ENCODE peak calls at places on chromosomes 13 and 19, in nine cellular contexts. One of them, this sample, is unnamed.

GRCh38 chr13:78660130-78660857 is 1.3 kb upstream of the OBI1 start:
- DNase-seq in fibroblast of gingiva: no peak
- DNase-seq in tibial artery: peak
- DNase-seq in left ventricle myocardium superior: peak
- DNase-seq in stimulated activated CD4-positive, alpha-beta T cell treated with anti-CD3 and anti-CD28 coated beads, TNF-alpha, amount 100 ng/mL, for 24 hours: no peak
- DNase-seq in tibial nerve: no peak
- DNase-seq in GM10248: peak
- DNase-seq in fibroblast of lung: peak
- DNase-seq in putamen: peak
- DNase-seq in this sample: no peak

GRCh38 chr19:17938092-17938845 is 5.5 kb downstream of the CCDC124 start:
- DNase-seq in GM10248: peak
- DNase-seq in tibial nerve: peak
- DNase-seq in fibroblast of gingiva: peak
- DNase-seq in stimulated activated CD4-positive, alpha-beta T cell treated with anti-CD3 and anti-CD28 coated beads, TNF-alpha, amount 100 ng/mL, for 24 hours: peak
- DNase-seq in left ventricle myocardium superior: peak
- DNase-seq in fibroblast of lung: peak
- DNase-seq in tibial artery: peak
- DNase-seq in putamen: peak
- DNase-seq in this sample: peak

GRCh38 chr13:43698743-43699142 is 88.0 kb downstream of the ENOX1 start:
- DNase-seq in GM10248: no peak
- DNase-seq in tibial artery: no peak
- DNase-seq in tibial nerve: no peak
- DNase-seq in fibroblast of lung: peak
- DNase-seq in stimulated activated CD4-positive, alpha-beta T cell treated with anti-CD3 and anti-CD28 coated beads, TNF-alpha, amount 100 ng/mL, for 24 hours: no peak
- DNase-seq in putamen: peak
- DNase-seq in fibroblast of gingiva: peak
- DNase-seq in left ventricle myocardium superior: no peak
- DNase-seq in this sample: no peak

GRCh38 chr19:38412491-38412890 is 9.6 kb downstream of the FAM98C start:
- DNase-seq in GM10248: no peak
- DNase-seq in putamen: no peak
- DNase-seq in fibroblast of lung: no peak
- DNase-seq in stimulated activated CD4-positive, alpha-beta T cell treated with anti-CD3 and anti-CD28 coated beads, TNF-alpha, amount 100 ng/mL, for 24 hours: no peak
- DNase-seq in tibial nerve: no peak
- DNase-seq in fibroblast of gingiva: no peak
- DNase-seq in left ventricle myocardium superior: no peak
- DNase-seq in tibial artery: no peak
- DNase-seq in this sample: no peak

GRCh38 chr13:102250448-102250847 is 151.4 kb downstream of the FGF14 start:
- DNase-seq in fibroblast of lung: no peak
- DNase-seq in stimulated activated CD4-positive, alpha-beta T cell treated with anti-CD3 and anti-CD28 coated beads, TNF-alpha, amount 100 ng/mL, for 24 hours: no peak
- DNase-seq in tibial nerve: no peak
- DNase-seq in fibroblast of gingiva: no peak
- DNase-seq in putamen: no peak
- DNase-seq in tibial artery: no peak
- DNase-seq in left ventricle myocardium superior: no peak
- DNase-seq in GM10248: no peak
- DNase-seq in this sample: no peak

GRCh38 chr13:21730186-21730880 is 59.5 kb downstream of the FGF9 start:
- DNase-seq in fibroblast of lung: no peak
- DNase-seq in fibroblast of gingiva: no peak
- DNase-seq in tibial artery: no peak
- DNase-seq in putamen: no peak
- DNase-seq in stimulated activated CD4-positive, alpha-beta T cell treated with anti-CD3 and anti-CD28 coated beads, TNF-alpha, amount 100 ng/mL, for 24 hours: no peak
- DNase-seq in left ventricle myocardium superior: no peak
- DNase-seq in GM10248: no peak
- DNase-seq in tibial nerve: no peak
- DNase-seq in this sample: no peak

GRCh38 chr13:49569993-49570689 is 15.2 kb downstream of the RCBTB1 start:
- DNase-seq in GM10248: peak
- DNase-seq in tibial nerve: no peak
- DNase-seq in fibroblast of lung: peak
- DNase-seq in stimulated activated CD4-positive, alpha-beta T cell treated with anti-CD3 and anti-CD28 coated beads, TNF-alpha, amount 100 ng/mL, for 24 hours: no peak
- DNase-seq in putamen: no peak
- DNase-seq in fibroblast of gingiva: no peak
- DNase-seq in left ventricle myocardium superior: no peak
- DNase-seq in tibial artery: no peak
- DNase-seq in this sample: no peak

GRCh38 chr13:32824671-32825070 is 191.6 kb upstream of the KL start:
- DNase-seq in fibroblast of lung: peak
- DNase-seq in GM10248: no peak
- DNase-seq in tibial artery: no peak
- DNase-seq in tibial nerve: no peak
- DNase-seq in fibroblast of gingiva: peak
- DNase-seq in stimulated activated CD4-positive, alpha-beta T cell treated with anti-CD3 and anti-CD28 coated beads, TNF-alpha, amount 100 ng/mL, for 24 hours: no peak
- DNase-seq in putamen: no peak
- DNase-seq in left ventricle myocardium superior: no peak
- DNase-seq in this sample: no peak

GRCh38 chr19:18264428-18264827 is 9.8 kb downstream of the IQCN start:
- DNase-seq in putamen: no peak
- DNase-seq in stimulated activated CD4-positive, alpha-beta T cell treated with anti-CD3 and anti-CD28 coated beads, TNF-alpha, amount 100 ng/mL, for 24 hours: no peak
- DNase-seq in fibroblast of lung: no peak
- DNase-seq in left ventricle myocardium superior: no peak
- DNase-seq in tibial nerve: no peak
- DNase-seq in GM10248: no peak
- DNase-seq in fibroblast of gingiva: no peak
- DNase-seq in tibial artery: no peak
- DNase-seq in this sample: no peak

GRCh38 chr19:43354305-43354627 is 780 bp downstream of the CD177 start:
- DNase-seq in fibroblast of lung: no peak
- DNase-seq in GM10248: no peak
- DNase-seq in left ventricle myocardium superior: no peak
- DNase-seq in fibroblast of gingiva: no peak
- DNase-seq in putamen: no peak
- DNase-seq in tibial artery: no peak
- DNase-seq in tibial nerve: no peak
- DNase-seq in stimulated activated CD4-positive, alpha-beta T cell treated with anti-CD3 and anti-CD28 coated beads, TNF-alpha, amount 100 ng/mL, for 24 hours: no peak
- DNase-seq in this sample: peak

GRCh38 chr13:43544011-43544410 is 242.8 kb downstream of the ENOX1 start:
- DNase-seq in fibroblast of gingiva: no peak
- DNase-seq in fibroblast of lung: peak
- DNase-seq in left ventricle myocardium superior: no peak
- DNase-seq in tibial nerve: no peak
- DNase-seq in putamen: no peak
- DNase-seq in GM10248: no peak
- DNase-seq in stimulated activated CD4-positive, alpha-beta T cell treated with anti-CD3 and anti-CD28 coated beads, TNF-alpha, amount 100 ng/mL, for 24 hours: no peak
- DNase-seq in tibial artery: no peak
- DNase-seq in this sample: no peak

GRCh38 chr19:29093553-29093908 is 119.4 kb downstream of the UQCRFS1 start:
- DNase-seq in tibial artery: no peak
- DNase-seq in fibroblast of gingiva: no peak
- DNase-seq in GM10248: no peak
- DNase-seq in left ventricle myocardium superior: no peak
- DNase-seq in putamen: no peak
- DNase-seq in stimulated activated CD4-positive, alpha-beta T cell treated with anti-CD3 and anti-CD28 coated beads, TNF-alpha, amount 100 ng/mL, for 24 hours: no peak
- DNase-seq in tibial nerve: no peak
- DNase-seq in fibroblast of lung: no peak
- DNase-seq in this sample: no peak

GRCh38 chr13:68697551-68697950 is 1410.1 kb upstream of the ATXN8OS start:
- DNase-seq in tibial nerve: no peak
- DNase-seq in GM10248: no peak
- DNase-seq in fibroblast of lung: peak
- DNase-seq in left ventricle myocardium superior: no peak
- DNase-seq in fibroblast of gingiva: no peak
- DNase-seq in tibial artery: no peak
- DNase-seq in stimulated activated CD4-positive, alpha-beta T cell treated with anti-CD3 and anti-CD28 coated beads, TNF-alpha, amount 100 ng/mL, for 24 hours: no peak
- DNase-seq in putamen: no peak
- DNase-seq in this sample: peak

GRCh38 chr19:42352216-42352892 is 26.9 kb downstream of the MEGF8 start:
- DNase-seq in GM10248: peak
- DNase-seq in left ventricle myocardium superior: no peak
- DNase-seq in stimulated activated CD4-positive, alpha-beta T cell treated with anti-CD3 and anti-CD28 coated beads, TNF-alpha, amount 100 ng/mL, for 24 hours: no peak
- DNase-seq in tibial artery: no peak
- DNase-seq in fibroblast of lung: peak
- DNase-seq in tibial nerve: no peak
- DNase-seq in putamen: peak
- DNase-seq in fibroblast of gingiva: no peak
- DNase-seq in this sample: peak

GRCh38 chr19:34732548-34733255 is 1.3 kb upstream of the ZNF181 start:
- DNase-seq in left ventricle myocardium superior: peak
- DNase-seq in fibroblast of gingiva: no peak
- DNase-seq in stimulated activated CD4-positive, alpha-beta T cell treated with anti-CD3 and anti-CD28 coated beads, TNF-alpha, amount 100 ng/mL, for 24 hours: no peak
- DNase-seq in GM10248: peak
- DNase-seq in fibroblast of lung: no peak
- DNase-seq in putamen: no peak
- DNase-seq in tibial nerve: no peak
- DNase-seq in tibial artery: no peak
- DNase-seq in this sample: peak

GRCh38 chr13:32811297-32811800 is 204.9 kb upstream of the KL start:
- DNase-seq in tibial artery: no peak
- DNase-seq in fibroblast of gingiva: peak
- DNase-seq in left ventricle myocardium superior: no peak
- DNase-seq in fibroblast of lung: no peak
- DNase-seq in putamen: no peak
- DNase-seq in tibial nerve: no peak
- DNase-seq in stimulated activated CD4-positive, alpha-beta T cell treated with anti-CD3 and anti-CD28 coated beads, TNF-alpha, amount 100 ng/mL, for 24 hours: no peak
- DNase-seq in GM10248: peak
- DNase-seq in this sample: no peak

GRCh38 chr19:47509170-47509847 is 5.6 kb downstream of the NAPA start:
- DNase-seq in stimulated activated CD4-positive, alpha-beta T cell treated with anti-CD3 and anti-CD28 coated beads, TNF-alpha, amount 100 ng/mL, for 24 hours: no peak
- DNase-seq in fibroblast of lung: no peak
- DNase-seq in tibial nerve: no peak
- DNase-seq in tibial artery: no peak
- DNase-seq in fibroblast of gingiva: no peak
- DNase-seq in putamen: no peak
- DNase-seq in GM10248: no peak
- DNase-seq in left ventricle myocardium superior: no peak
- DNase-seq in this sample: no peak

This sample was measured in K562.